ENCODE peak calls at places on chromosome 16, in five cellular contexts. T is GM12878, S is H1, P is K562, J is HepG2. L is an unnamed sample.
A peak's percentile ranks its signal among the peaks of the same experiment; 100 is the strongest.

GRCh38 chr16:31354394-31355291 is at the start of gene ITGAX:
- DNase-seq in T (peak; percentile 70), S (no peak), P (peak; percentile 78), J (no peak), L (no peak)

GRCh38 chr16:57889960-57890751 is 80.8 kb downstream of the CNGB1 start:
- DNase-seq in T (no peak), S (no peak), P (no peak), J (no peak), L (no peak)

GRCh38 chr16:78461496-78461938 is 362.1 kb downstream of the WWOX start:
- DNase-seq in T (no peak), S (no peak), P (no peak), J (peak; percentile 59), L (no peak)

GRCh38 chr16:48450367-48450766 is 65.2 kb upstream of the SIAH1 start:
- DNase-seq in T (no peak), S (no peak), P (no peak), J (no peak), L (no peak)

GRCh38 chr16:85519540-85520231 is 93.4 kb upstream of the GSE1 start:
- DNase-seq in T (no peak), S (no peak), P (no peak), J (no peak), L (no peak)

GRCh38 chr16:54490089-54490488 is 203.5 kb upstream of the IRX3 start:
- DNase-seq in T (no peak), S (no peak), P (no peak), J (no peak), L (no peak)

GRCh38 chr16:74734361-74735161 is 33.9 kb upstream of the MLKL start:
- DNase-seq in T (no peak), S (peak; percentile 59), P (no peak), J (no peak), L (no peak)

GRCh38 chr16:81261049-81261648 is 22.7 kb downstream of the BCO1 start:
- DNase-seq in T (no peak), S (no peak), P (peak; percentile 80), J (peak; percentile 36), L (peak; percentile 29)

GRCh38 chr16:4200781-4201137 is 41.1 kb downstream of the SRL start:
- DNase-seq in T (no peak), S (no peak), P (no peak), J (no peak), L (no peak)

GRCh38 chr16:24049113-24049512 is 207.0 kb upstream of the CACNG3 start:
- DNase-seq in T (no peak), S (no peak), P (no peak), J (no peak), L (no peak)

GRCh38 chr16:76235426-76235825 is 41.8 kb upstream of the CNTNAP4 start:
- DNase-seq in T (no peak), S (no peak), P (no peak), J (no peak), L (no peak)

GRCh38 chr16:68676113-68676860 is 31.2 kb downstream of the CDH3 start:
- DNase-seq in T (no peak), S (no peak), P (no peak), J (no peak), L (no peak)

GRCh38 chr16:57480127-57480753 is 6.1 kb downstream of the DOK4 start:
- DNase-seq in T (no peak), S (no peak), P (peak; percentile 76), J (peak; percentile 88), L (no peak)

GRCh38 chr16:85832578-85833539 is 33.4 kb downstream of the COX4I1 start:
- DNase-seq in T (no peak), S (no peak), P (no peak), J (no peak), L (no peak)

GRCh38 chr16:68972720-68973119 is 129.4 kb downstream of the TANGO6 start:
- DNase-seq in T (no peak), S (peak; percentile 67), P (peak; percentile 34), J (no peak), L (no peak)

GRCh38 chr16:17026600-17027242 is 444.0 kb downstream of the XYLT1 start:
- DNase-seq in T (peak; percentile 92), S (no peak), P (no peak), J (no peak), L (no peak)

GRCh38 chr16:69563605-69564580 is 1.9 kb upstream of the NFAT5 start:
- DNase-seq in T (peak; percentile 93), S (no peak), P (no peak), J (peak; percentile 49), L (no peak)

GRCh38 chr16:83802135-83802534 is 5.6 kb upstream of the HSBP1 start:
- DNase-seq in T (no peak), S (no peak), P (no peak), J (no peak), L (no peak)

GRCh38 chr16:87461466-87461975 is 31.3 kb downstream of the ZCCHC14 start:
- DNase-seq in T (no peak), S (peak; percentile 87), P (peak; percentile 96), J (peak; percentile 97), L (peak; percentile 98)

GRCh38 chr16:30652718-30653117 is 2.0 kb downstream of the PRR14 start:
- DNase-seq in T (no peak), S (no peak), P (no peak), J (no peak), L (no peak)

GRCh38 chr16:68776821-68777485 is 39.9 kb downstream of the CDH1 start:
- DNase-seq in T (peak; percentile 92), S (no peak), P (no peak), J (no peak), L (no peak)

GRCh38 chr16:19307587-19308241 is 22.2 kb downstream of the CLEC19A start:
- DNase-seq in T (no peak), S (no peak), P (peak; percentile 46), J (peak; percentile 33), L (no peak)

GRCh38 chr16:10935491-10935890 is 6.8 kb downstream of the DEXI start:
- DNase-seq in T (no peak), S (no peak), P (no peak), J (no peak), L (no peak)
- TF ChIP-seq SRF in T (no peak), S (no peak), P (no peak), J (no peak), L (no peak)

GRCh38 chr16:29198231-29198630 is 208.3 kb downstream of the NPIPB11 start:
- DNase-seq in T (no peak), S (no peak), P (no peak), J (no peak), L (no peak)

GRCh38 chr16:29198731-29199521 is 207.6 kb downstream of the NPIPB11 start:
- DNase-seq in T (no peak), S (no peak), P (no peak), J (no peak), L (no peak)
- TF ChIP-seq YY1 in T (no peak), S (no peak), P (no peak), J (no peak), L (no peak)

GRCh38 chr16:89345663-89346150 is 128.2 kb downstream of the ZNF778 start:
- DNase-seq in T (no peak), S (no peak), P (no peak), J (peak; percentile 81), L (no peak)

GRCh38 chr16:89341697-89342694 is 124.5 kb downstream of the ZNF778 start:
- DNase-seq in T (no peak), S (no peak), P (no peak), J (no peak), L (no peak)

GRCh38 chr16:89344846-89345577 is 127.5 kb downstream of the ZNF778 start:
- DNase-seq in T (no peak), S (no peak), P (no peak), J (no peak), L (no peak)

GRCh38 chr16:89344314-89344828 is 126.9 kb downstream of the ZNF778 start:
- DNase-seq in T (no peak), S (no peak), P (no peak), J (no peak), L (no peak)

GRCh38 chr16:89343501-89344291 is 126.2 kb downstream of the ZNF778 start:
- DNase-seq in T (no peak), S (no peak), P (no peak), J (no peak), L (peak; percentile 77)
- TF ChIP-seq SRF in T (no peak), S (no peak), P (no peak), J (no peak), L (no peak)

DNA sequence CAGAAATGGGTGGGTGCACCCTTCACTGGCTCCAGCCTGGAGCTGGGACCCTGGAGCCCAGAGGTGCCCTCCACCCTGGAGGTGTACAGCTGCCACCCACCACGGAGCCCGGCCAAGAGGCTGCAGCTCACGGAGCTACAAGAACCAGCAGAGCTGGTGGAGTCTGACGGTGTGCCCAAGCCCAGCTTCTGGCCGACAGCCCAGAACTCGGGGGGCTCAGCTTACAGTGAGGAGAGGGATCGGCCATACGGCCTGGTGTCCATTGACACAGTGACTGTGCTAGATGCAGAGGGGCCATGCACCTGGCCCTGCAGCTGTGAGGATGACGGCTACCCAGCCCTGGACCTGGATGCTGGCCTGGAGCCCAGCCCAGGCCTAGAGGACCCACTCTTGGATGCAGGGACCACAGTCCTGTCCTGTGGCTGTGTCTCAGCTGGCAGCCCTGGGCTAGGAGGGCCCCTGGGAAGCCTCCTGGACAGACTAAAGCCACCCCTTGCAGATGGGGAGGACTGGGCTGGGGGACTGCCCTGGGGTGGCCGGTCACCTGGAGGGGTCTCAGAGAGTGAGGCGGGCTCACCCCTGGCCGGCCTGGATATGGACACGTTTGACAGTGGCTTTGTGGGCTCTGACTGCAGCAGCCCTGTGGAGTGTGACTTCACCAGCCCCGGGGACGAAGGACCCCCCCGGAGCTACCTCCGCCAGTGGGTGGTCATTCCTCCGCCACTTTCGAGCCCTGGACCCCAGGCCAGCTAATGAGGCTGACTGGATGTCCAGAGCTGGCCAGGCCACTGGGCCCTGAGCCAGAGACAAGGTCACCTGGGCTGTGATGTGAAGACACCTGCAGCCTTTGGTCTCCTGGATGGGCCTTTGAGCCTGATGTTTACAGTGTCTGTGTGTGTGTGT is 46.8 kb downstream of the IL21R start:
- DNase-seq in T (no peak), S (no peak), P (no peak), J (peak; percentile 29), L (no peak)
- TF ChIP-seq YY1 in T (no peak), S (no peak), P (no peak), J (no peak), L (no peak)

DNA sequence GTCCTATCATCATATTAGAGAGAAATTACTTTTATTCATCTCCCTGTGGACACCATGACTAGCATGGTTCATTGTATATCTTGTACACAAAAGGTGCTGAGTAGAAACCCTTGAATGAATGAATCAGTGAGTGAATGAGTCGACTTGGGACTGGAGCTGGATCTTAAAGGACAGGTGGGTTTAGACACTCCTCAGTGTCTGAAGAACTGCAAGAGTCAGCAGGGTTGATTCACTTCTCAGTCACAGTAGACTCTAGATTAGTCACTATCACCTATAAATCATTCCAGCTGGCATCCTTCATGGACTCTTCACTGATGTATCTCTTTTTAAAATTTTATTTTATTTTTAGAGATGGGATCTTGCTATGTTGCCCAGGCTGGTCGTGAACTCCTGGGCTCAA is 30.1 kb upstream of the PMFBP1 start:
- DNase-seq in T (no peak), S (no peak), P (no peak), J (no peak), L (no peak)
- TF ChIP-seq SRF in T (no peak), S (no peak), P (no peak), J (no peak), L (no peak)

L was measured in HCT116.